ENCODE peak calls at places on chromosomes 16 and 17, in eight cellular contexts. A is T-helper 1 cell, R is body of pancreas, L is BJ, Z is NCI-H1417, W is HAP-1, N is left colon, C is dermis blood vessel endothelial cell. G is an unnamed sample.

GRCh38 chr16:24520983-24521382 is 18.4 kb upstream of the RBBP6 start:
- DNase-seq in A (no peak), R (no peak), L (no peak), Z (no peak), W (no peak), N (no peak), C (no peak), G (no peak)

GRCh38 chr17:79825580-79825921 is 13.7 kb downstream of the CBX4 start:
- DNase-seq in A (no peak), R (no peak), L (no peak), Z (no peak), W (no peak), N (no peak), C (no peak), G (no peak)

GRCh38 chr16:21723532-21723931 is 59.8 kb downstream of the OTOA start:
- DNase-seq in A (no peak), R (no peak), L (no peak), Z (no peak), W (no peak), N (no peak), C (no peak), G (no peak)

GRCh38 chr16:8173111-8173644 is 417.1 kb downstream of the TMEM114 start:
- DNase-seq in A (no peak), R (peak), L (no peak), Z (peak), W (peak), N (peak), C (peak), G (peak)

GRCh38 chr16:12406840-12407690 is 396.6 kb downstream of the CPPED1 start:
- DNase-seq in A (no peak), R (no peak), L (no peak), Z (no peak), W (no peak), N (no peak), C (peak), G (peak)

GRCh38 chr17:49969794-49970389 is 902 bp downstream of the DLX4 start:
- DNase-seq in A (no peak), R (no peak), L (no peak), Z (no peak), W (no peak), N (no peak), C (no peak), G (no peak)

GRCh38 chr16:17206712-17207111 is 264.0 kb downstream of the XYLT1 start:
- DNase-seq in A (no peak), R (no peak), L (no peak), Z (no peak), W (no peak), N (no peak), C (no peak), G (no peak)

GRCh38 chr17:75647061-75647460 is 13.8 kb downstream of the SMIM5 start:
- DNase-seq in A (no peak), R (no peak), L (no peak), Z (no peak), W (no peak), N (no peak), C (no peak), G (no peak)

GRCh38 chr16:81945665-81946064 is 65.6 kb downstream of the SDR42E1 start:
- DNase-seq in A (no peak), R (no peak), L (peak), Z (no peak), W (no peak), N (no peak), C (no peak), G (peak)

G was measured in fibroblast of villous mesenchyme.